ENCODE peak calls at places on chromosomes 16 and 17, in seven cellular contexts. F is B cell; N is foreskin fibroblast; C is SK-N-SH; Q is stimulated activated CD8-positive, alpha-beta memory T cell treated with anti-CD3 and anti-CD28 coated beads, Interleukin-12 subunit alpha, Interleukin-12 subunit beta, amount 100 ng/mL, for 4 hours; J is NCI-H1048; B is mesendoderm. K is an unnamed sample.

GRCh38 chr17:78022425-78022824 is 63.9 kb downstream of the TNRC6C start:
- DNase-seq in F (no peak), N (peak), C (no peak), Q (no peak), J (no peak), B (no peak), K (no peak)

GRCh38 chr17:50090071-50090470 is 5.1 kb upstream of the PDK2 start:
- DNase-seq in F (no peak), N (no peak), C (no peak), Q (no peak), J (no peak), B (no peak), K (no peak)

GRCh38 chr17:49076575-49077384 is 55.8 kb upstream of the B4GALNT2 start:
- DNase-seq in F (no peak), N (peak), C (no peak), Q (no peak), J (no peak), B (no peak), K (no peak)

GRCh38 chr16:2436110-2436509 is 6.9 kb downstream of the CCNF start:
- DNase-seq in F (no peak), N (no peak), C (no peak), Q (no peak), J (no peak), B (no peak), K (no peak)

GRCh38 chr16:46768809-46769208 is 20.7 kb upstream of the MYLK3 start:
- DNase-seq in F (no peak), N (no peak), C (no peak), Q (no peak), J (no peak), B (peak), K (no peak)

GRCh38 chr16:24253192-24253591 is 2.9 kb upstream of the CACNG3 start:
- DNase-seq in F (peak), N (peak), C (peak), Q (no peak), J (no peak), B (peak), K (peak)

GRCh38 chr16:87635541-87636049 is 33.3 kb downstream of the JPH3 start:
- DNase-seq in F (peak), N (peak), C (peak), Q (peak), J (no peak), B (peak), K (peak)

GRCh38 chr17:39195568-39196160 is 1.8 kb downstream of the CACNB1 start:
- DNase-seq in F (peak), N (no peak), C (no peak), Q (no peak), J (no peak), B (no peak), K (no peak)

GRCh38 chr17:31008374-31009035 is 37.7 kb downstream of the RNF135 start:
- DNase-seq in F (peak), N (peak), C (no peak), Q (peak), J (no peak), B (peak), K (peak)

GRCh38 chr16:83098536-83098935 is 471.8 kb downstream of the CDH13 start:
- DNase-seq in F (no peak), N (no peak), C (no peak), Q (no peak), J (no peak), B (no peak), K (no peak)

GRCh38 chr16:52440248-52440647 is 106.7 kb downstream of the TOX3 start:
- DNase-seq in F (no peak), N (no peak), C (no peak), Q (no peak), J (no peak), B (no peak), K (no peak)

GRCh38 chr16:75621170-75621477 is 2.0 kb downstream of the ADAT1 start:
- DNase-seq in F (no peak), N (peak), C (peak), Q (no peak), J (no peak), B (peak), K (peak)

GRCh38 chr16:63361032-63361624 is 1324.9 kb upstream of the CDH8 start:
- DNase-seq in F (no peak), N (peak), C (peak), Q (no peak), J (no peak), B (peak), K (peak)

GRCh38 chr17:34307110-34307509 is 12.1 kb upstream of the CCL8 start:
- DNase-seq in F (no peak), N (peak), C (no peak), Q (no peak), J (no peak), B (no peak), K (no peak)

GRCh38 chr16:13298676-13299075 is 397.3 kb downstream of the SHISA9 start:
- DNase-seq in F (no peak), N (no peak), C (no peak), Q (no peak), J (no peak), B (peak), K (no peak)

GRCh38 chr16:3045758-3046505 is 429 bp upstream of the MMP25 start:
- DNase-seq in F (peak), N (no peak), C (peak), Q (no peak), J (no peak), B (peak), K (peak)

GRCh38 chr17:50362661-50363060 is 10.3 kb downstream of the MRPL27 start:
- DNase-seq in F (no peak), N (no peak), C (no peak), Q (no peak), J (no peak), B (no peak), K (no peak)

GRCh38 chr17:164536-165235 is 16.8 kb downstream of the DOC2B start:
- DNase-seq in F (no peak), N (peak), C (peak), Q (no peak), J (no peak), B (peak), K (peak)

GRCh38 chr17:45132569-45133463 is 501 bp upstream of the PLCD3 start:
- DNase-seq in F (peak), N (peak), C (peak), Q (peak), J (no peak), B (peak), K (peak)

GRCh38 chr17:52477824-52478614 is 319.5 kb upstream of the CA10 start:
- DNase-seq in F (no peak), N (no peak), C (no peak), Q (no peak), J (no peak), B (no peak), K (no peak)

GRCh38 chr17:32927724-32928526 is at the start of gene TMEM98:
- DNase-seq in F (peak), N (peak), C (peak), Q (no peak), J (no peak), B (peak), K (no peak)

GRCh38 chr17:78558181-78558850 is 18.9 kb downstream of the DNAH17 start:
- DNase-seq in F (no peak), N (peak), C (peak), Q (no peak), J (no peak), B (peak), K (no peak)